ENCODE peak calls at places on chromosomes 6 and 20, in four cellular contexts. T is cardiac fibroblast, K is lower lobe of right lung, G is kidney. Y is an unnamed sample.

GRCh38 chr20:33322456-33322855 is 39.4 kb downstream of the BPIFB1 start:
- DNase-seq in T (no peak), K (no peak), G (no peak), Y (no peak)

GRCh38 chr6:97677626-97678025 is 394.6 kb upstream of the MMS22L start:
- DNase-seq in T (no peak), K (no peak), G (no peak), Y (no peak)

GRCh38 chr6:47245745-47246371 is 63.8 kb downstream of the TNFRSF21 start:
- DNase-seq in T (peak), K (no peak), G (no peak), Y (peak)

GRCh38 chr20:60046011-60046413 is 87.8 kb downstream of the CDH26 start:
- DNase-seq in T (no peak), K (no peak), G (no peak), Y (no peak)

GRCh38 chr6:151025076-151025475 is 159.6 kb downstream of the MTHFD1L start:
- DNase-seq in T (no peak), K (no peak), G (no peak), Y (no peak)

GRCh38 chr20:48695255-48695654 is 132.5 kb downstream of the PREX1 start:
- DNase-seq in T (no peak), K (no peak), G (no peak), Y (no peak)

GRCh38 chr6:57048577-57048976 is 2.1 kb downstream of the KIAA1586 start:
- DNase-seq in T (peak), K (no peak), G (no peak), Y (no peak)

GRCh38 chr20:37630993-37631392 is 62.8 kb upstream of the CTNNBL1 start:
- DNase-seq in T (no peak), K (no peak), G (no peak), Y (no peak)

GRCh38 chr20:57187068-57187634 is 79.3 kb downstream of the BMP7 start:
- DNase-seq in T (no peak), K (no peak), G (no peak), Y (no peak)

GRCh38 chr6:3190056-3190455 is 32.7 kb upstream of the TUBB2A start:
- DNase-seq in T (no peak), K (no peak), G (no peak), Y (no peak)

GRCh38 chr20:45036044-45036755 is 64.7 kb downstream of the KCNS1 start:
- DNase-seq in T (peak), K (no peak), G (no peak), Y (peak)

GRCh38 chr6:157379656-157380457 is 1.1 kb upstream of the ZDHHC14 start:
- DNase-seq in T (peak), K (peak), G (peak), Y (peak)

GRCh38 chr6:47159763-47160162 is 117.6 kb upstream of the ADGRF1 start:
- DNase-seq in T (no peak), K (no peak), G (no peak), Y (no peak)

GRCh38 chr6:159395614-159396013 is 226.4 kb downstream of the FNDC1 start:
- DNase-seq in T (no peak), K (no peak), G (no peak), Y (no peak)

GRCh38 chr6:163886394-163886793 is 471.9 kb downstream of the QKI start:
- DNase-seq in T (no peak), K (no peak), G (no peak), Y (no peak)

GRCh38 chr6:161011509-161012480 is 20.2 kb downstream of the MAP3K4 start:
- DNase-seq in T (peak), K (no peak), G (no peak), Y (peak)

GRCh38 chr6:85004283-85005010 is 240.0 kb upstream of the TBX18 start:
- DNase-seq in T (peak), K (no peak), G (no peak), Y (peak)

GRCh38 chr6:156517090-156517489 is 260.1 kb upstream of the ARID1B start:
- DNase-seq in T (no peak), K (no peak), G (no peak), Y (no peak)

GRCh38 chr6:29597184-29597583 is 12.3 kb downstream of the OR2H2 start:
- DNase-seq in T (no peak), K (no peak), G (no peak), Y (no peak)

GRCh38 chr6:134177753-134178229 is 125.4 kb upstream of the SLC2A12 start:
- DNase-seq in T (peak), K (no peak), G (no peak), Y (peak)

GRCh38 chr6:165686966-165687365 is 23.9 kb upstream of the PDE10A start:
- DNase-seq in T (no peak), K (no peak), G (no peak), Y (no peak)

GRCh38 chr20:38203337-38204003 is 38.4 kb upstream of the TGM2 start:
- DNase-seq in T (no peak), K (no peak), G (no peak), Y (no peak)

GRCh38 chr6:3882865-3883264 is 33.7 kb downstream of the FAM50B start:
- DNase-seq in T (peak), K (no peak), G (no peak), Y (peak)

GRCh38 chr6:39931607-39932006 is 2.7 kb downstream of the MOCS1 start:
- DNase-seq in T (no peak), K (no peak), G (no peak), Y (no peak)

GRCh38 chr20:38032585-38033329 is 499 bp downstream of the TTI1 start:
- DNase-seq in T (peak), K (peak), G (no peak), Y (no peak)

GRCh38 chr20:46074006-46074405 is 15.8 kb downstream of the NCOA5 start:
- DNase-seq in T (no peak), K (no peak), G (no peak), Y (no peak)

GRCh38 chr6:136901212-136901784 is 20.8 kb upstream of the SLC35D3 start:
- DNase-seq in T (no peak), K (no peak), G (no peak), Y (no peak)

GRCh38 chr6:43627008-43627825 is 1.8 kb downstream of the GTPBP2 start:
- DNase-seq in T (peak), K (peak), G (peak), Y (peak)

GRCh38 chr20:32232487-32232886 is 24.8 kb downstream of the POFUT1 start:
- DNase-seq in T (no peak), K (no peak), G (no peak), Y (no peak)

GRCh38 chr20:2538356-2538755 is 2.0 kb downstream of the TMC2 start:
- DNase-seq in T (no peak), K (no peak), G (no peak), Y (no peak)

GRCh38 chr6:35311390-35312075 is 13.9 kb downstream of the DEF6 start:
- DNase-seq in T (no peak), K (no peak), G (no peak), Y (no peak)

GRCh38 chr20:18224968-18225568 is 63.3 kb upstream of the ZNF133 start:
- DNase-seq in T (peak), K (no peak), G (peak), Y (peak)

GRCh38 chr6:127178746-127179145 is 60.3 kb downstream of the RSPO3 start:
- DNase-seq in T (peak), K (no peak), G (no peak), Y (peak)

GRCh38 chr6:41771058-41771983 is 8.4 kb downstream of the FRS3 start:
- DNase-seq in T (no peak), K (no peak), G (no peak), Y (no peak)

GRCh38 chr6:22943331-22943730 is 374.0 kb downstream of the HDGFL1 start:
- DNase-seq in T (no peak), K (no peak), G (no peak), Y (no peak)

GRCh38 chr6:48835421-48835958 is 627.6 kb downstream of the MMUT start:
- DNase-seq in T (peak), K (no peak), G (no peak), Y (peak)

GRCh38 chr6:135438907-135439535 is 58.5 kb downstream of the AHI1 start:
- DNase-seq in T (peak), K (no peak), G (no peak), Y (peak)

GRCh38 chr6:168302534-168302933 is 17.0 kb downstream of the DACT2 start:
- DNase-seq in T (no peak), K (no peak), G (no peak), Y (no peak)
- H3K4me3 ChIP-seq in T (no peak), K (no peak), G (no peak), Y (no peak)

DNA sequence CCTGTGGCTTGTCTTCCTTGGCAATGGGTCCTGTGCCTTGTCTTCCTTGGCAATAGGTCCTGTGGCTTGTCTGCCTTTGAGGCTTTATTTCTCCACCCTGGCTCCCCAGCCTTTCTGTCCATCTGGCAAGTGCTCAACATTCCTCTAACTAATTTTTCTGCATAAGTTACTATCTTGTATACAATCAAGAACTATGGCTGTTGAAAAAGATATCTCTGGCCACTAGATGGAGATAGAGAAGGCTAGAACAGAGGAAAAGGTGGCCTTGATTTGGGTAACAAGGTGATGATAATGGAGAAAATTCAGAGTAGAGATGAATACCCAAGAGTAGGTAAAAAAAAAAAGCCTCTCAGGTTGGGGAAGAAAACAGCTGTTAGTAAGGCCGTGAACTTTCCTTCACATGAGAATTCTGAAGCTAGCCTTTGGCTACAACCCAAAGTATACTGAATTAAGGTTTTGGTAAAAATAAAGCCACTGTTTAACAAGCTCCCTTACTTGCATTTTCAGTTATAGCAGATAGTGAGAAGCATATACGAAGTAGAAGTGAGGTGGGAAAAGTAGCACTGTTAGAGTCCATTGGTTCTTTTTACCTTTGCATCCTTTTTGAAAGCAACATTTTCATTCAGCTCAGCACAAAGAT is 505.0 kb downstream of the DOK5 start:
- DNase-seq in T (no peak), K (no peak), G (no peak), Y (no peak)
- TF ChIP-seq CTCF in T (no peak), K (peak), G (peak), Y (no peak)

DNA sequence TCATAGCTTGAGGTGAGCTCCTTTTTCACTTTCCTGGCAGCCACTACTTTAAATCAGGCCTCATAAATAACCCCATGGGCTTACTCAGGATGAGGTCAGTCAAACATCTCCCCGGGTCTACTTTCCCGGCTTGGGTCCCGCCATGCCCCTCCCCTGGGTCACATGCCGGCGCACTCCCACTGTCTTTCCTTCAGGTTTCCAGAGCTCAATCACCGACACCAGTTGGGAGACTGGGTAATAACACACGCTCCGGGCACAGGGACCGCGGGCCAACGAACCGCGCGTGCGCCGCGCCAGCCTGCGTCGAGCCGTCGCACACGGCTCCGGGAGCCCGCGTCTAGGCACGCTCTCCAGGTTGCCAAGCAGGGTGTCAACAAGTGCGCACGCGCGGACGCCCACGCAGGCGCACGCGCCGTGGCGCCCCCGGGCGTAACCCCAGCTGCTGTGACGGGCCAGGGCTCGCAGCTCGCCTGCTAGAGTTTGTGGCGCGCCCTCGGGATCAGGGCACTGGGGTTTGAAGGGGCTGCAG is 31.6 kb downstream of the TFAP2B start:
- DNase-seq in T (no peak), K (no peak), G (peak), Y (no peak)
- H3K4me3 ChIP-seq in T (no peak), K (peak), G (peak), Y (no peak)

GRCh38 chr6:24359640-24360454 is 2.0 kb upstream of the DCDC2 start:
- DNase-seq in T (peak), K (peak), G (peak), Y (peak)
- TF ChIP-seq CTCF in T (peak), K (peak), G (peak), Y (peak)

Y was measured in fibroblast of pulmonary artery.